ENCODE peak calls at places on chromosomes 5 and 9, in five cellular contexts. Z is CD8-positive, alpha-beta T cell; V is osteoblast; B is astrocyte; N is AG10803. S is an unnamed sample.

GRCh38 chr5:79774171-79774854 is 84.7 kb downstream of the CMYA5 start:
- DNase-seq in Z (no peak), V (peak; percentile 39), B (no peak), N (peak; percentile 24), S (peak; percentile 18)

GRCh38 chr5:138632900-138633489 is 57.8 kb upstream of the HSPA9 start:
- DNase-seq in Z (no peak), V (peak; percentile 85), B (peak; percentile 62), N (peak; percentile 75), S (peak; percentile 28)

GRCh38 chr9:19369107-19369506 is 10.9 kb downstream of the RPS6 start:
- DNase-seq in Z (no peak), V (no peak), B (no peak), N (no peak), S (no peak)

GRCh38 chr9:93908591-93909241 is 46.4 kb downstream of the BARX1 start:
- DNase-seq in Z (no peak), V (peak; percentile 73), B (no peak), N (no peak), S (no peak)

GRCh38 chr5:114362197-114362976 is 517 bp downstream of the KCNN2 start:
- DNase-seq in Z (no peak), V (peak; percentile 74), B (peak; percentile 14), N (no peak), S (peak; percentile 26)

GRCh38 chr5:1060535-1060981 is 51.3 kb downstream of the SLC12A7 start:
- DNase-seq in Z (no peak), V (peak; percentile 79), B (no peak), N (no peak), S (no peak)

GRCh38 chr5:154899107-154899816 is 38.7 kb downstream of the GEMIN5 start:
- DNase-seq in Z (no peak), V (no peak), B (no peak), N (peak; percentile 69), S (no peak)

GRCh38 chr5:53069626-53070025 is 39.9 kb downstream of the MOCS2 start:
- DNase-seq in Z (no peak), V (no peak), B (peak; percentile 93), N (peak; percentile 74), S (peak; percentile 49)

GRCh38 chr9:13750061-13750460 is 470.6 kb upstream of the MPDZ start:
- DNase-seq in Z (no peak), V (peak; percentile 77), B (peak; percentile 100), N (peak; percentile 83), S (peak; percentile 94)

GRCh38 chr9:125815568-125815967 is 68.4 kb downstream of the PBX3 start:
- DNase-seq in Z (no peak), V (no peak), B (peak; percentile 81), N (peak; percentile 55), S (peak; percentile 11)

GRCh38 chr9:128382261-128382660 is 11.1 kb downstream of the URM1 start:
- DNase-seq in Z (no peak), V (peak; percentile 62), B (no peak), N (no peak), S (peak; percentile 15)

GRCh38 chr9:6897831-6898230 is 140.1 kb downstream of the KDM4C start:
- DNase-seq in Z (no peak), V (no peak), B (no peak), N (no peak), S (no peak)

GRCh38 chr5:38479315-38479904 is 77.0 kb downstream of the LIFR start:
- DNase-seq in Z (no peak), V (peak; percentile 67), B (no peak), N (no peak), S (no peak)

GRCh38 chr5:82406200-82406773 is 128.1 kb upstream of the RPS23 start:
- DNase-seq in Z (no peak), V (peak; percentile 59), B (peak; percentile 97), N (peak; percentile 88), S (no peak)
- H3K4me3 ChIP-seq in Z (no peak overlapping the region), V (peak overlapping the region; percentile 32), B (peak overlapping the region; percentile 14), N (no peak overlapping the region), S (no peak overlapping the region)

GRCh38 chr9:105385372-105385985 is 62.4 kb upstream of the FSD1L start:
- DNase-seq in Z (peak; percentile 22), V (no peak), B (peak; percentile 27), N (no peak), S (no peak)
- H3K4me3 ChIP-seq in Z (peak overlapping the region; percentile 68), V (peak overlapping the region; percentile 17), B (peak overlapping the region; percentile 7), N (no peak overlapping the region), S (no peak overlapping the region)

GRCh38 chr5:73448072-73448432 is 525 bp downstream of the FOXD1 start:
- DNase-seq in Z (no peak), V (peak; percentile 89), B (no peak), N (no peak), S (peak; percentile 38)
- H3K4me3 ChIP-seq in Z (no peak overlapping the region), V (peak overlapping the region; percentile 96), B (peak overlapping the region; percentile 66), N (peak overlapping the region; percentile 70), S (peak overlapping the region; percentile 81)

DNA sequence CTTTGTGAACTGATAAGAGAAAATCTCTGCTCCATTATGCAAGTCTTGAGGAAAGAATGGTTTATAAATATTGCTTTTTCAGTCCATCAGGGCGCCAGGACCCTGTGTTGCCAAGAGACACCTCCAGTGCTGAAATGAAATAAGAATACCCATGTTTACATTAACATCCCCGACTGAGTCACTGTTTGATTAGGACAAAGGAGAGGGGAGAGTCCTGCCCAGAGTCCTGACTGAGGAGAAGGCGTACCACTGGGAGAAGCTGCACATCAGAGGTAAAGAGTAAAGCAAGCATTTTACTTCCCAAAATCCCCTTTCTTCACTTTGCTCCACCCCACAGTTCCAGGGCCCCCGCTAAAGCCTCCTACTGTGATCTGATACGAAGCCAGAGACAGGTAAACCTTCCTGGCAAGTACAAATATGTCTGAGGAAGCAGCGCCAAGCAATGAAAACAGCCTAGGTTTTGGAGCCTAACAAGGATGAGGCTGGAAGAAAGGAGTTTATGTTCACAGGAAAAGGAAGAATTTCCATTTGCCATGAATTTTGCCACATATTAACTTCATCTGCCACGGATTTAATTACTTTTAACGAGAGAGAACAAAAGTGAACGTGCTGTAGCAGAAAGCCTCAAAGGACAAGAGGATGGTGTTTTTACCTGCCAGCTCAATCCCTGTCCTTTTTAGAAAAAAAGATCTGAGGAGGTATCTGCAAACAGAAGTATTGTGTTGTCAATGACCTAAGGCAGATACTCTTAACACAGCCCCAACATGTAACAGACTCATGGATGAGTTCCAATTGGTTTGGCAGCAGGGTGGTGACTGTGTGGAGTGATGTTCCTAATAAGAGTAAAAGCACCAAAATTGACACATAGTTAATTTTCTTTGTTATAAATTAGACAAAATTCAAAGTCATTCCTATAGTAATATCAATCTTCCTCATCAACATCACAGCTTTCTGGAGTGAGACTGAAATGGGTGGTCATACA is 209.4 kb upstream of the TLE4 start:
- DNase-seq in Z (no peak), V (no peak), B (peak; percentile 50), N (no peak), S (peak; percentile 43)
- H3K4me3 ChIP-seq in Z (no peak overlapping the region), V (no peak overlapping the region), B (no peak overlapping the region), N (no peak overlapping the region), S (no peak overlapping the region)

DNA sequence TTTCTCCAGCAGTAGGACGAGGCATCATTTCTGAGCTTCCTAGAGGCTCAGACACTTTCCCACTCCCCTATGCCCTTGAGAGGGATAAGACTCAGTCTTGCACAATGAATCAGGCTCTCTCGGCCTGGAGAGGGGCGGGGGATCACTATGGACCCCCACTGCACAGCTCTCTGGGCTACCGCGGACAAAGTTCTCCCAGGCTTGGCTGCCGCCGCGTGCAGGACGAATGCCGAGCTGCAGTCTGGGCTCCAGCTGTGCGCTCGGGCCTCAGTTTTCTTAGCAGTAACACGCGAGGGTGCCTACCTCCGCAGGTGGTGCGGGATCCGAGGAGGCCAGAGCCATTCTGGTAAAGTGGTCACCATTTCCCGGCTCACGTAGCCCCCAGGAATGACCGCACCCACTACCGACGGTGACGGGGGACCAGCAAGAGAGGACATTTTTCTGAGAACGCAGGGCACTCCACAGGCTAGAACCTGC is 3.4 kb upstream of the MYORG start:
- DNase-seq in Z (no peak), V (peak; percentile 46), B (no peak), N (no peak), S (no peak)
- H3K4me3 ChIP-seq in Z (peak overlapping the region; percentile 46), V (peak overlapping the region; percentile 71), B (no peak overlapping the region), N (no peak overlapping the region), S (no peak overlapping the region)

GRCh38 chr5:142521706-142522105 is 164.2 kb downstream of the FGF1 start:
- DNase-seq in Z (no peak), V (no peak), B (no peak), N (no peak), S (no peak)
- H3K4me3 ChIP-seq in Z (no peak overlapping the region), V (no peak overlapping the region), B (no peak overlapping the region), N (no peak overlapping the region), S (no peak overlapping the region)

GRCh38 chr9:14960881-14961280 is 50.7 kb upstream of the FREM1 start:
- DNase-seq in Z (no peak), V (no peak), B (no peak), N (no peak), S (no peak)
- H3K4me3 ChIP-seq in Z (no peak overlapping the region), V (no peak overlapping the region), B (no peak overlapping the region), N (no peak overlapping the region), S (no peak overlapping the region)

DNA sequence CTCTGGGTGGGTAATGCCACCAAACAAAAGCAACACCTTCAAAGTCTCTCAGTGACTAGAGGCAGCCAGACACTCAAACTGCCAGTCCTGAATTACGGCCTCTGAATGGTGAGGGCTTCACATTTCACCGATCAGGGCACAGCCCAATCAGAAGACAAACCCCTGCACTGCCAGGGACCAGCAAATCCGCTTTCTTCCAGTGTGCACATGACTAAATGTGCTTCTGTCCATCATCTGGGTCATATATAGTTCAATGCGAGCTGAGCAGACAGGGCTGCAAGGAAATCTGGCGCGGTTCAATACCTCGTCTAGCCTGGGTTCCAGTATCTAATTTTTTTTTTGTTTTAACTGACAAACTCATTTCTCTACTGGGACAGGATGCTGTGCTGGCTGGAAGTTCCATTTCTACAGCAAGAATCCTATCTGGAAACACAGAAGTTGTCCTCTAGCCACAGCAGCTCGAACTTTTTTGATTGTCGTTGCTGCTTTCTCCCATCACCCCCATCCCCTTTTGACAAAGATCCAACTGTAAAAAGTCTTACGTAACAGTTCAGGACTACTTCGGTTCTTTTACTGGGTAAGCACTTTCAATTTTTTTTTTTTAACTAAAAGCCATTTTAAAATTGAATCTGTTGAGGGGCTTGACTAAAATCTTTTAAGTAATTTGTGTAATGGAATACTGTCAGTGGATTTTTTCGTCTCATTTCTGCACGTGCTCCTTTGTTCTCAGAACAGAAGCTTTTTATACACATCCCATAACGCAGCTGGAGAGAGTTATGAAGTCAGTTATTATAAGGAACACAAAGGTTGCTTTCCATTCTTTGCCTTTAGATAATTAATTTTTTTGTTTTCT is 112.7 kb downstream of the NR6A1 start:
- DNase-seq in Z (peak; percentile 43), V (peak; percentile 68), B (peak; percentile 98), N (peak; percentile 98), S (peak; percentile 93)
- H3K4me3 ChIP-seq in Z (peak overlapping the region; percentile 60), V (peak overlapping the region; percentile 75), B (peak overlapping the region; percentile 97), N (peak overlapping the region; percentile 69), S (peak overlapping the region; percentile 66)

DNA sequence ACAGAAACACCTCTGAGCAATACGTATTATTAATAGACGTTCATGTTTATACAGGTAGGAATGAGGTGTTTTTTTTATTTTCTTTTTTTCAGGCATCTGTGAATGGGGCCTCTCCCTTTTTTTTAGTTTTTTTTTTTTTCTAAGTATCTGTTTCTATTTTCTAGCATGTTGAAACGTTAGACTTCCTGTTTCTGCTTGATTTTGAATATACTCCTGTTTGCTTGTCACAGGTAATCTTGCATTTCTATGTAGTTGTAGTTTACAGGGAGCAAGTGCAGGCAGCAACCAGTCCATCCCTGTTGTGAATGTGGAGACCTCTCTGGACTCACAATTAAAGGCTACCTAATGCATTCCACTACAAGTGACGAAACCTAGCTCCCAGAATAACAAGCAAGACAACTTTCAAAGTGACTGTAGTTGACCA is 22.8 kb upstream of the TNFAIP8 start:
- DNase-seq in Z (no peak), V (no peak), B (no peak), N (no peak), S (no peak)
- H3K4me3 ChIP-seq in Z (peak overlapping the region; percentile 22), V (no peak overlapping the region), B (no peak overlapping the region), N (no peak overlapping the region), S (no peak overlapping the region)